ENCODE peak calls at places on chromosomes 1 and 21, in six cellular contexts. One of them, this sample, is unnamed.
A peak's percentile ranks its signal among the peaks of the same experiment; 100 is the strongest.

GRCh38 chr1:180928272-180929230 is 15.9 kb downstream of the KIAA1614 start:
- DNase-seq in nephron progenitor cell: no peak
- DNase-seq in left ventricle myocardium inferior: no peak
- DNase-seq in pancreas: no peak
- DNase-seq in tibial artery: no peak
- DNase-seq in B cell: no peak
- DNase-seq in this sample: no peak

GRCh38 chr1:31723828-31724359 is 20.1 kb upstream of the COL16A1 start:
- DNase-seq in pancreas: peak; percentile 59
- DNase-seq in left ventricle myocardium inferior: peak; percentile 60
- DNase-seq in nephron progenitor cell: peak; percentile 98
- DNase-seq in tibial artery: peak; percentile 53
- DNase-seq in B cell: no peak
- DNase-seq in this sample: no peak

GRCh38 chr1:56135069-56135863 is 444.1 kb downstream of the PLPP3 start:
- DNase-seq in tibial artery: no peak
- DNase-seq in B cell: no peak
- DNase-seq in left ventricle myocardium inferior: no peak
- DNase-seq in pancreas: no peak
- DNase-seq in nephron progenitor cell: no peak
- DNase-seq in this sample: no peak

GRCh38 chr1:39544327-39544726 is 32.3 kb downstream of the PABPC4 start:
- DNase-seq in tibial artery: no peak
- DNase-seq in B cell: no peak
- DNase-seq in nephron progenitor cell: no peak
- DNase-seq in left ventricle myocardium inferior: no peak
- DNase-seq in pancreas: no peak
- DNase-seq in this sample: no peak

GRCh38 chr1:42943166-42943565 is 15.5 kb downstream of the SLC2A1 start:
- DNase-seq in B cell: no peak
- DNase-seq in tibial artery: no peak
- DNase-seq in nephron progenitor cell: no peak
- DNase-seq in left ventricle myocardium inferior: peak; percentile 50
- DNase-seq in pancreas: peak; percentile 94
- DNase-seq in this sample: peak; percentile 82

GRCh38 chr1:178037510-178038253 is 56.2 kb upstream of the RASAL2 start:
- DNase-seq in nephron progenitor cell: peak; percentile 83
- DNase-seq in left ventricle myocardium inferior: peak; percentile 91
- DNase-seq in pancreas: peak; percentile 83
- DNase-seq in B cell: no peak
- DNase-seq in tibial artery: peak; percentile 74
- DNase-seq in this sample: peak; percentile 87

GRCh38 chr1:22282281-22282970 is 139.5 kb upstream of the WNT4 start:
- DNase-seq in nephron progenitor cell: no peak
- DNase-seq in B cell: no peak
- DNase-seq in pancreas: no peak
- DNase-seq in left ventricle myocardium inferior: no peak
- DNase-seq in tibial artery: no peak
- DNase-seq in this sample: peak; percentile 17

GRCh38 chr1:22711591-22712501 is 1.2 kb downstream of the EPHB2 start:
- DNase-seq in nephron progenitor cell: peak; percentile 30
- DNase-seq in left ventricle myocardium inferior: no peak
- DNase-seq in pancreas: no peak
- DNase-seq in tibial artery: no peak
- DNase-seq in B cell: no peak
- DNase-seq in this sample: no peak

GRCh38 chr1:25174363-25174729 is 58.0 kb downstream of the SYF2 start:
- DNase-seq in pancreas: no peak
- DNase-seq in B cell: no peak
- DNase-seq in tibial artery: no peak
- DNase-seq in nephron progenitor cell: no peak
- DNase-seq in left ventricle myocardium inferior: no peak
- DNase-seq in this sample: no peak

GRCh38 chr1:213550804-213551203 is 437.0 kb upstream of the PROX1 start:
- DNase-seq in B cell: no peak
- DNase-seq in pancreas: no peak
- DNase-seq in tibial artery: no peak
- DNase-seq in nephron progenitor cell: no peak
- DNase-seq in left ventricle myocardium inferior: no peak
- DNase-seq in this sample: no peak

GRCh38 chr1:9343269-9343668 is 50.6 kb downstream of the SPSB1 start:
- DNase-seq in B cell: no peak
- DNase-seq in nephron progenitor cell: no peak
- DNase-seq in pancreas: no peak
- DNase-seq in left ventricle myocardium inferior: no peak
- DNase-seq in tibial artery: no peak
- DNase-seq in this sample: no peak

GRCh38 chr1:227351443-227351842 is 33.2 kb upstream of the CDC42BPA start:
- DNase-seq in pancreas: no peak
- DNase-seq in tibial artery: no peak
- DNase-seq in B cell: no peak
- DNase-seq in nephron progenitor cell: no peak
- DNase-seq in left ventricle myocardium inferior: no peak
- DNase-seq in this sample: no peak

GRCh38 chr1:246875041-246876026 is 56.4 kb downstream of the AHCTF1 start:
- DNase-seq in tibial artery: no peak
- DNase-seq in pancreas: no peak
- DNase-seq in B cell: no peak
- DNase-seq in nephron progenitor cell: no peak
- DNase-seq in left ventricle myocardium inferior: no peak
- DNase-seq in this sample: no peak

DNA sequence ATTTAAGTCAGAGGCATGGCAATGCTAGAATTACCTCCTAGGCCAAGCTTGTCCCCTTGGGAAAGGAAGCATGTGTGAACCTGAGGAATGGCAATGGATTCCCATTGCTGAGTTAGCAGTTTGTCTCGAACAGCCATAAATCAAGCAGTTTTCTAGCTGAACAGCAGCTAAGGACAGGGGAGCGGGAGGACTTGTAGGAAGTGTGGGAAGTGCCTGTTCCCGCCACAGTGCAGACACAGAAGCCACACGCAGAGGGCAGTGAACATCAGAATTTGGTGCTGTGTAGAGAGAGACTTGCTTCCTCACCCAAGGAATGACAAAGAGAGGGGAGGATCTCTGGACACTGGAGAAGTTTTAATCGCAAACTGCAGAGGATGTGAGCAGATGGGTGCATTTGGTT is 3.8 kb downstream of the PHGDH start:
- DNase-seq in B cell: no peak
- DNase-seq in pancreas: peak; percentile 41
- DNase-seq in tibial artery: no peak
- DNase-seq in left ventricle myocardium inferior: no peak
- DNase-seq in nephron progenitor cell: peak; percentile 63
- DNase-seq in this sample: peak; percentile 69
- TF ChIP-seq CTCF in B cell: no peak
- TF ChIP-seq CTCF in pancreas: no peak
- TF ChIP-seq CTCF in tibial artery: no peak
- TF ChIP-seq CTCF in left ventricle myocardium inferior: no peak
- TF ChIP-seq CTCF in nephron progenitor cell: no peak
- TF ChIP-seq CTCF in this sample: no peak

GRCh38 chr21:37546299-37546908 is 179.8 kb downstream of the DYRK1A start:
- DNase-seq in B cell: no peak
- DNase-seq in left ventricle myocardium inferior: no peak
- DNase-seq in nephron progenitor cell: no peak
- DNase-seq in pancreas: no peak
- DNase-seq in tibial artery: no peak
- DNase-seq in this sample: no peak
- TF ChIP-seq CTCF in B cell: no peak
- TF ChIP-seq CTCF in left ventricle myocardium inferior: no peak
- TF ChIP-seq CTCF in nephron progenitor cell: peak; percentile 9
- TF ChIP-seq CTCF in pancreas: no peak
- TF ChIP-seq CTCF in tibial artery: no peak
- TF ChIP-seq CTCF in this sample: no peak

GRCh38 chr1:7199077-7199779 is 414.0 kb downstream of the CAMTA1 start:
- DNase-seq in pancreas: no peak
- DNase-seq in tibial artery: no peak
- DNase-seq in left ventricle myocardium inferior: no peak
- DNase-seq in nephron progenitor cell: no peak
- DNase-seq in B cell: no peak
- DNase-seq in this sample: no peak

DNA sequence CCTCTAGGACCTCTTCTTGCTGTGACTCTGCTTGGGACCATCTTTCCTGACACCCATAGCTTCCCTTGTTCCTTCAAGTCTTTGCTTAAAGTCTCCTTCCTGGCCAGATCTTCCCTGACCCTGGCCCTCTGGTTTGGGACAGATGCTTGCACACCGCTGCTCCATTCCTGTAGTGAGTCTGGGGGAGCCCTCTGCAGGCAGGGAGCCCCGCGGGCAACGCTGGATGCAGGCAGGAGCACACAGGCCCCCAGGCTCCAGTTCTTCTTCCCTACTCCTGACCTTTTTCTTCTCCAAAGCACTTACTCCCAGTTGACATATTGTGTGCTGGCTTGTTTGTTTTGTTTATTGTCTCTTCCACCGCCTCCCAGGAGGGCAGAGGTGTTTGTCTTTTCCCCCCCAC is 413.4 kb downstream of the CAMTA1 start:
- DNase-seq in nephron progenitor cell: no peak
- DNase-seq in pancreas: no peak
- DNase-seq in B cell: no peak
- DNase-seq in left ventricle myocardium inferior: no peak
- DNase-seq in tibial artery: no peak
- DNase-seq in this sample: no peak
- TF ChIP-seq CTCF in nephron progenitor cell: no peak
- TF ChIP-seq CTCF in pancreas: no peak
- TF ChIP-seq CTCF in B cell: no peak
- TF ChIP-seq CTCF in left ventricle myocardium inferior: no peak
- TF ChIP-seq CTCF in tibial artery: no peak
- TF ChIP-seq CTCF in this sample: no peak

GRCh38 chr1:155910621-155911121 is 478 bp downstream of the RIT1 start:
- DNase-seq in tibial artery: peak; percentile 33
- DNase-seq in B cell: no peak
- DNase-seq in pancreas: no peak
- DNase-seq in nephron progenitor cell: no peak
- DNase-seq in left ventricle myocardium inferior: no peak
- DNase-seq in this sample: no peak
- TF ChIP-seq CTCF in tibial artery: no peak
- TF ChIP-seq CTCF in B cell: no peak
- TF ChIP-seq CTCF in pancreas: no peak
- TF ChIP-seq CTCF in nephron progenitor cell: no peak
- TF ChIP-seq CTCF in left ventricle myocardium inferior: no peak
- TF ChIP-seq CTCF in this sample: no peak

DNA sequence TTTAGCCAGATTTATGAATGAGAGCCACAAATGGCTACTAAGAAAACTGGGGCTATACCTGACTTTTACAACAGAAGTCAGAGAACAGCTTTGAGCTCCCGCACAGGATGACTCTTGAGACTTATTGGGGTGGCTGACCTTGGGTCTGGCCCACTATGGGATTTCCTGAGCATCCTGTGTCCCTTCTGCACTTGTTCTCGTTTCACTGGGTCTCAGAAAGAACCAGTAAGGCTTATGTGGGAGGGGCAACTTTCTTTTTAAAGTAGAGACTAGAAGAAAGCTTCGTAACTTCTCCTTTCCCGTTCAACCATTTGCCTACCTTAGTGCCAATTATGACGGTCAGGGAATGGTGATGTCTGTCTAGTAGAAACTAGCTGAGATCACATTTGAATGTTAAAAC is 59.5 kb upstream of the C1orf105 start:
- DNase-seq in pancreas: no peak
- DNase-seq in left ventricle myocardium inferior: no peak
- DNase-seq in B cell: no peak
- DNase-seq in nephron progenitor cell: no peak
- DNase-seq in tibial artery: no peak
- DNase-seq in this sample: no peak
- TF ChIP-seq CTCF in pancreas: no peak
- TF ChIP-seq CTCF in left ventricle myocardium inferior: no peak
- TF ChIP-seq CTCF in B cell: no peak
- TF ChIP-seq CTCF in nephron progenitor cell: no peak
- TF ChIP-seq CTCF in tibial artery: no peak
- TF ChIP-seq CTCF in this sample: no peak

GRCh38 chr1:202200112-202200548 is 6.5 kb downstream of the LGR6 start:
- DNase-seq in B cell: no peak
- DNase-seq in pancreas: no peak
- DNase-seq in tibial artery: peak; percentile 35
- DNase-seq in left ventricle myocardium inferior: no peak
- DNase-seq in nephron progenitor cell: no peak
- DNase-seq in this sample: no peak
- TF ChIP-seq CTCF in B cell: no peak
- TF ChIP-seq CTCF in pancreas: no peak
- TF ChIP-seq CTCF in tibial artery: peak; percentile 38
- TF ChIP-seq CTCF in left ventricle myocardium inferior: no peak
- TF ChIP-seq CTCF in nephron progenitor cell: no peak
- TF ChIP-seq CTCF in this sample: no peak

This sample was measured in coronary artery.